ENCODE peak calls at places on chromosomes 5 and 9, in four cellular contexts. U is spleen, F is BJ, K is tibial nerve. D is an unnamed sample.

GRCh38 chr9:100515578-100516494 is 42.9 kb downstream of the TMEFF1 start:
- DNase-seq in F (no peak), K (no peak), U (no peak), D (no peak)

GRCh38 chr5:167594750-167595149 is 696.7 kb upstream of the WWC1 start:
- DNase-seq in U (no peak), K (no peak), F (no peak), D (no peak)

GRCh38 chr5:149503006-149503405 is 48.2 kb downstream of the CSNK1A1 start:
- DNase-seq in U (no peak), F (no peak), K (no peak), D (no peak)

GRCh38 chr5:148559461-148559860 is 94.9 kb downstream of the HTR4 start:
- DNase-seq in F (no peak), U (no peak), K (no peak), D (no peak)

GRCh38 chr5:64166201-64166959 is 737 bp downstream of the RNF180 start:
- DNase-seq in K (no peak), F (no peak), U (peak; percentile 68), D (peak; percentile 13)

GRCh38 chr5:167953151-167953788 is 338.2 kb upstream of the WWC1 start:
- DNase-seq in U (no peak), F (no peak), K (no peak), D (no peak)

GRCh38 chr5:13591621-13592020 is 352.9 kb downstream of the DNAH5 start:
- DNase-seq in F (no peak), U (no peak), K (no peak), D (no peak)

GRCh38 chr5:171965740-171966139 is 40.7 kb downstream of the FBXW11 start:
- DNase-seq in U (no peak), F (no peak), K (no peak), D (no peak)

GRCh38 chr9:23379842-23380241 is 446.2 kb downstream of the ELAVL2 start:
- DNase-seq in F (no peak), K (no peak), U (no peak), D (no peak)

DNA sequence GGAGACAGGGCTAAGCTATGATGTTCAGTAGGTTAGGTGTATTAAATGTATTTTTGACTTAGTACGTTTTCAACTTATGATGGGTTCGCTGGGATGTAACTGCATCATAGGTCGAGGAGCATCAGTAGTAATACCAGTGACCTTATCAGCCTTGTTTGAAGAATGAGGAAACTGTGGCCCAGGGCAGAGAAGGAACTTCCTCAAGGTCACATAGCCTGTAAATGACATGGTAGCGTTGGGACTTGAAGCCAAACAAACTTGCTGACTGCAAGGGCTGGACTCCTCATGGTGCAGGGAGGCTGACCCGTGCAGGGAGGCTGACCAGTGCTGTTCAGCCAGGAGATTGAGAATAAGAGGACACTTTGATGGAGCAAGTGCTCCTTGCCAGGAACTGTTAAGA is 21.3 kb upstream of the PTPN3 start:
- DNase-seq in K (no peak), F (no peak), U (no peak), D (no peak)
- H3K27me3 ChIP-seq in K (no peaks in the 10 kb centered on the region), F (peaks cover 9% of the 10 kb centered on the region), U (no peaks in the 10 kb centered on the region), D (no peaks in the 10 kb centered on the region)

GRCh38 chr9:106864533-106865143 is 1.7 kb downstream of the ZNF462 start:
- DNase-seq in F (no peak), K (no peak), U (no peak), D (no peak)
- H3K27me3 ChIP-seq in F (peaks cover 3% of the 10 kb centered on the region), K (peaks cover 4% of the 10 kb centered on the region), U (peaks cover 51% of the 10 kb centered on the region), D (peaks cover 7% of the 10 kb centered on the region)

DNA sequence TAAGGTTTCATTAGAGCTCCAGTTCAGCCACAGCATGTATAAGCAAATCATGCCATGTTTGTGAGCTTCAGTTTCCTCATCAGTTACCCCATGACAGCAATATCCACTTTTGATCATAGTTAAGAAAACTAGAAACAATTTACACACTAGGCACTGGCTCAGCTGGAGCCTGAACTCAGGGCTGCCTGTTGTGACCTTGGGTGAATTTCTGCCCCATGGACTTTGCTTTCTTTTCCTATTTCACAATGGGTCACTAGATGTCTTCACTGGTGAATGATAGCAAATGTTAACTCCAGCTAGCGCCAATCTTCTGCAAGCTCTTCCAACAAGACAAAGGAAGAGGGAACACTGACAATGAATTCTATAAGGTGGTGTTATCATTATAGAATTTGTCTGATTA is 233.3 kb upstream of the TRIM32 start:
- DNase-seq in U (no peak), F (no peak), K (no peak), D (no peak)
- H3K27me3 ChIP-seq in U (no peaks in the 10 kb centered on the region), F (no peaks in the 10 kb centered on the region), K (no peaks in the 10 kb centered on the region), D (no peaks in the 10 kb centered on the region)

DNA sequence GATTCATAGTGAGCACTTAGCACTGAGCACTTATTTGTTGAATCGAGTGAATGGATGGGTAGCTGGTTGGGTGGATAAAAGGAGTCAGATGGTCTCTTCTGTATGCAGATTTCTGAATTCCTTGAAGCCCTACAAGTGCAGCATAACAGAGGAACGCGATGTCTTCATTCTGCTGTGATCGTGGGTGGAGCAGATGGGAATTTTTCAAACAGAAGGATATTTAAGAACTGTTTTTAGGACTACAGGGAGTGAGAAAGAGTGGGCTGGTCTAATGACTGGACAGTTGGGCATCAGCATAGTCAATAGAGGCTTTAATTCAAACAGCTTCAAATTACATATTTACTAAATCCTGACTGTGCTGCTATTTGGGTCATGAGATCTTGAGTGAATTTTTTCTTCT is 253.2 kb downstream of the CEMIP2 start:
- DNase-seq in U (no peak), F (no peak), K (no peak), D (no peak)
- H3K27me3 ChIP-seq in U (no peaks in the 10 kb centered on the region), F (peaks cover 2% of the 10 kb centered on the region), K (no peaks in the 10 kb centered on the region), D (no peaks in the 10 kb centered on the region)

GRCh38 chr9:124479947-124480620 is 27.1 kb downstream of the NR5A1 start:
- DNase-seq in F (no peak), K (no peak), U (no peak), D (no peak)
- H3K27me3 ChIP-seq in F (peaks cover 14% of the 10 kb centered on the region), K (peaks cover 82% of the 10 kb centered on the region), U (peaks cover 58% of the 10 kb centered on the region), D (peaks cover 4% of the 10 kb centered on the region)

GRCh38 chr5:177982072-177982727 is 13.8 kb downstream of the PROP1 start:
- DNase-seq in F (no peak), K (no peak), U (no peak), D (no peak)

GRCh38 chr5:177985430-177986040 is 10.5 kb downstream of the PROP1 start:
- DNase-seq in F (no peak), U (no peak), K (no peak), D (no peak)

GRCh38 chr5:177982956-177983355 is 13.1 kb downstream of the PROP1 start:
- DNase-seq in K (no peak), U (no peak), F (no peak), D (no peak)

GRCh38 chr5:177983763-177984564 is 12.1 kb downstream of the PROP1 start:
- DNase-seq in K (no peak), U (no peak), F (no peak), D (no peak)

DNA sequence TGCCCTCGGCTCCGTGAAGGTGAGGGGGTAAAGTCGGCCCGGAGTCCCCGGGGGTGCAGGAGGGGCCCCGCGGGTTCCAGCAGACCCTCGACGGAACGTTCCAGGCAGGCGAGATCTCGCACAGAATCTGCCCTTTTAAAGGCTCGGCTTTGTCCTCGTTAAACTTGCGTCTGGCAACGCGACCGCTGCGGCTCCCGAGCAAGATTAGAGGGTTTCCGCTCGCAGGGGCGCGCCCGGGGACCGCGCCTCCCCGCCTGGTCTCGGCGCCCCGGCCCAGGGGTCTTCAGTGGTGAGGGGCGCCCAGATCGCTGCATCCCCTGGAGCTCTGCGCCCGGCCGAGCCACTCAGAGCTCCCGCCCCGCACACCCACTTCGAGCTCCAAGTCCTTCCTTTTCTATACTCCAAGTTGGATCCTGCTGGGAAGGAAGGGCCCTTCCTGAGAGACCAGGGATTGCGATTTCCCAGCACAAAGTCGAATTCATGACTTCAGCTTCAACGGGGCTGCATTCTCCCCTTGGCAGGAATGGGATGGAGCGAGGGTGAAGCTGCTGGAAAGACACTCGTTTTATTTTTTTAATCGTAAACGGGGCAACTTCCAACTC is 11.4 kb downstream of the PROP1 start:
- DNase-seq in F (no peak), U (no peak), K (no peak), D (no peak)
- H3K27me3 ChIP-seq in F (peaks cover 25% of the 10 kb centered on the region), U (peaks cover 64% of the 10 kb centered on the region), K (peaks cover 42% of the 10 kb centered on the region), D (peaks cover 63% of the 10 kb centered on the region)

DNA sequence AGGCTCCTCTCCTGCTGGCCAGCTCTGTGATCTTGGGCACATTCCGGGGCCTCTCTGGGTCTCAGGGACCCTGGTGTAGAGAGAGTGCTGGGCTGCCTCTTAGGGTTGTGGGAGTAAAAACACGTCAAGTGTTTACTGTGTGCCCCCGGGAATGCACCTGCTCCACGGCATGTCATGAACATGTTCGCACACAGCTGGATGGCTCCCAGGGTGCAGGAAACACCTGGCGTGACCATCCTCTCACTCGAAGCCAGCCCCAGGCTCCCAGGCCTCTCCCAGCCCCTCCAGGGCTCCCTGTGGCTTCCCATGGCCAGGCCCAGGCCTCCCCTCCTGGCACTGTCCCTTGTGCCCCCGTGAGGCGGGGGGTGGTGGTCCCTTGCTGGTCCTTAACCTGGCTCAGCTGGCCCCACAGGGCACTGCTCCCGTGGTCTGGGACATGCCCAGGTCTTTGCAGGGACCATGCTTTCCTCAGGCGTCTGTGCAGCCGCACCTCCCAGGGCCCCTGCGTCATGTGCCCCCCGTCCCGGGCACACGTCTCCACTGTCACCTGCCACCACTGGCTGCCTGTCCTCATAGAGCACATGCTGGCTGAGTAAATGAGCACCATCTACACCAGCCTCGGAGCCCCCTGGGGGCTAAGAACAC is 44.9 kb downstream of the SLC6A3 start:
- DNase-seq in F (no peak), U (no peak), K (no peak), D (no peak)
- H3K27me3 ChIP-seq in F (peaks cover 5% of the 10 kb centered on the region), U (peaks cover 32% of the 10 kb centered on the region), K (peaks cover 7% of the 10 kb centered on the region), D (no peaks in the 10 kb centered on the region)

GRCh38 chr9:97851450-97851883 is 1.6 kb upstream of the FOXE1 start:
- DNase-seq in K (no peak), U (no peak), F (no peak), D (no peak)
- H3K27me3 ChIP-seq in K (peaks cover 96% of the 10 kb centered on the region), U (peaks cover 100% of the 10 kb centered on the region), F (peaks cover 70% of the 10 kb centered on the region), D (peaks cover 99% of the 10 kb centered on the region)

GRCh38 chr5:477247-477646 is 34.3 kb downstream of the EXOC3 start:
- DNase-seq in U (no peak), F (no peak), K (no peak), D (no peak)
- H3K27me3 ChIP-seq in U (peaks cover 80% of the 10 kb centered on the region), F (no peaks in the 10 kb centered on the region), K (peaks cover 72% of the 10 kb centered on the region), D (no peaks in the 10 kb centered on the region)